ENCODE peak calls at places on chromosome X, in four cellular contexts. B is Panc1; W is CD8-positive, alpha-beta T cell; I is foreskin keratinocyte. S is an unnamed sample.

GRCh38 chrX:53440101-53440500 is 5.9 kb upstream of the HSD17B10 start:
- DNase-seq in B (no peak), W (no peak), I (no peak), S (no peak)

GRCh38 chrX:19303216-19303880 is 40.4 kb upstream of the PDHA1 start:
- DNase-seq in B (no peak), W (no peak), I (peak; percentile 73), S (no peak)

GRCh38 chrX:64191281-64192010 is 14.1 kb downstream of the AMER1 start:
- DNase-seq in B (no peak), W (no peak), I (no peak), S (no peak)

GRCh38 chrX:133921764-133922389 is 63.5 kb downstream of the GPC3 start:
- DNase-seq in B (peak; percentile 12), W (no peak), I (no peak), S (no peak)

GRCh38 chrX:27186671-27187070 is 276.5 kb downstream of the PPP4R3C start:
- DNase-seq in B (peak; percentile 24), W (no peak), I (peak; percentile 0), S (no peak)

GRCh38 chrX:13197961-13198761 is 121.7 kb downstream of the ATXN3L start:
- DNase-seq in B (no peak), W (no peak), I (no peak), S (no peak)

GRCh38 chrX:87697409-87697808 is 179.8 kb downstream of the KLHL4 start:
- DNase-seq in B (no peak), W (no peak), I (no peak), S (no peak)

GRCh38 chrX:111568356-111568755 is 56.9 kb downstream of the SERTM2 start:
- DNase-seq in B (no peak), W (no peak), I (no peak), S (no peak)

GRCh38 chrX:37367946-37368345 is 18.8 kb downstream of the PRRG1 start:
- DNase-seq in B (no peak), W (no peak), I (no peak), S (no peak)

GRCh38 chrX:13432776-13433605 is 113.1 kb upstream of the ATXN3L start:
- DNase-seq in B (no peak), W (no peak), I (no peak), S (no peak)

GRCh38 chrX:34956915-34957314 is 14.3 kb downstream of the FAM47B start:
- DNase-seq in B (no peak), W (no peak), I (no peak), S (no peak)

GRCh38 chrX:144709841-144710240 is 537.5 kb upstream of the SPANXN1 start:
- DNase-seq in B (no peak), W (no peak), I (no peak), S (no peak)

GRCh38 chrX:53831662-53832635 is 145.4 kb upstream of the HUWE1 start:
- DNase-seq in B (no peak), W (peak; percentile 9), I (peak; percentile 3), S (no peak)

GRCh38 chrX:118847676-118848075 is 24.1 kb downstream of the ZCCHC12 start:
- DNase-seq in B (peak; percentile 53), W (no peak), I (no peak), S (no peak)

GRCh38 chrX:16786791-16787735 is 797 bp downstream of the TXLNG start:
- DNase-seq in B (no peak), W (peak; percentile 10), I (no peak), S (no peak)

GRCh38 chrX:139204903-139205667 is 325.5 kb upstream of the F9 start:
- DNase-seq in B (no peak), W (no peak), I (no peak), S (no peak)

GRCh38 chrX:45889471-45889870 is 655.8 kb downstream of the ZNF674 start:
- DNase-seq in B (no peak), W (no peak), I (no peak), S (no peak)

GRCh38 chrX:110036162-110037033 is 33.5 kb downstream of the TMEM164 start:
- DNase-seq in B (no peak), W (no peak), I (no peak), S (no peak)

DNA sequence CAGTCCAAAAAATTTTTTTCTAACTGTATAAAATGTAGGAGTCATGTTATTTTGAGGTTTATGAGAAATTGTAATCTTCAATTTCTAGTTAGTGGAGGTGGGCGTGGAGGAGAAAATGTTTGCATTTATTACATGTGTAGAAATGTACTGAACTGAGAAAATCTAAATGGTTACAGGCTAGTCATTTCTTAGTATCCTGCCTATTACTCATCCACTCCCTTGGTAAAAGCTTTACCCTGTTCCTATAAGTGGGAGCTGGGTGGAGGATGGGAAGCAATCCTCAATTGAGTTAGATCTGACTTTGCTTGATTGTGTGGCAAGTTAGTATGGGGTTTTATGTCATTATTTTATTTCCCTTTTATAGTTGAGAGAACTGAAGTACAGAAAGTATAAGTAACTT is 73.8 kb downstream of the POLA1 start:
- DNase-seq in B (no peak), W (no peak), I (no peak), S (no peak)
- H3K27ac ChIP-seq in B (no peak overlapping the region), W (no peak overlapping the region), I (no peak overlapping the region), S (no peak overlapping the region)

GRCh38 chrX:10569946-10570345 is 50.4 kb downstream of the MID1 start:
- DNase-seq in B (no peak), W (no peak), I (no peak), S (no peak)

GRCh38 chrX:10566726-10567097 is 53.7 kb downstream of the MID1 start:
- DNase-seq in B (no peak), W (no peak), I (no peak), S (no peak)

GRCh38 chrX:10567136-10567535 is 53.2 kb downstream of the MID1 start:
- DNase-seq in B (no peak), W (no peak), I (no peak), S (no peak)

GRCh38 chrX:10568428-10568827 is 52.0 kb downstream of the MID1 start:
- DNase-seq in B (no peak), W (no peak), I (no peak), S (no peak)

DNA sequence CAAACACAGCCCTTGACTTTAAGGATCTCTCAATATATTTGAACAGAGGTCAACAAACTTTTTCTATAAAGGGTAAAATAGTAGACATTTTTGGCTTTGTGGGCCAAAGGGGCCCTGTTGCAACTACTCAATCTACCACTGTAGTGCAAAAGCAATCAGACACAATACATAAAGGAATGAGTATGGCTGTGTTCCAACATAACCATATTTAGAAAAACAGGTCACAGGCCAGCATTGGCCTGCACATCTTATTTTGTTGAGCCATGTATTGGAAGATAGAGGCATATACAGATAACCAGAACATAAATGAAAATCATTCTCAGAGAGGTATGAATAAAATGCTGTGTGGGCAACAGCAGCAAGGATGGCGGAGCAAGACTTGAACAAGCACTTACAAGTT is 49.8 kb downstream of the MID1 start:
- DNase-seq in B (no peak), W (no peak), I (no peak), S (no peak)
- H3K27ac ChIP-seq in B (no peak overlapping the region), W (no peak overlapping the region), I (no peak overlapping the region), S (no peak overlapping the region)

GRCh38 chrX:8684201-8684600 is 47.7 kb downstream of the ANOS1 start:
- DNase-seq in B (no peak), W (no peak), I (no peak), S (no peak)

DNA sequence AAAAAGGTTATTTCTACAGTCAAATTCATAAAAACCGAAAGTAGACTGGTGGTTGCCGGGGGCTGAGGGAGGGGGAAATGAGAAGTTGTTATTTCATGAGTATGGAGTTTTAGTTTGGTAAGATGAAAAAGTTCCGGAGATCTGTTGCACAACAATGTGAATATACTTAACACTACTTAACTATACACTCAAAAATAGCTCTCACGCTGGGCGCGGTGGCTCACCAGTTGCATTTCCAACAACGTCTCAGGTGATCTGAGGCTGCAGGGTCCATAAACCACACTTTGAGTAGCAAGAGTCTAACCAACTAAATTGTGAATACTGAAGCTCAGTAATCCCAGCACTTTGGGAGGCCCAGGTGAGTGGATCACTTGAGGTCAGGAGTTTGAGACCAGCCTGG is 52.4 kb downstream of the ANOS1 start:
- DNase-seq in B (no peak), W (no peak), I (no peak), S (no peak)
- H3K27ac ChIP-seq in B (no peak overlapping the region), W (no peak overlapping the region), I (no peak overlapping the region), S (no peak overlapping the region)

DNA sequence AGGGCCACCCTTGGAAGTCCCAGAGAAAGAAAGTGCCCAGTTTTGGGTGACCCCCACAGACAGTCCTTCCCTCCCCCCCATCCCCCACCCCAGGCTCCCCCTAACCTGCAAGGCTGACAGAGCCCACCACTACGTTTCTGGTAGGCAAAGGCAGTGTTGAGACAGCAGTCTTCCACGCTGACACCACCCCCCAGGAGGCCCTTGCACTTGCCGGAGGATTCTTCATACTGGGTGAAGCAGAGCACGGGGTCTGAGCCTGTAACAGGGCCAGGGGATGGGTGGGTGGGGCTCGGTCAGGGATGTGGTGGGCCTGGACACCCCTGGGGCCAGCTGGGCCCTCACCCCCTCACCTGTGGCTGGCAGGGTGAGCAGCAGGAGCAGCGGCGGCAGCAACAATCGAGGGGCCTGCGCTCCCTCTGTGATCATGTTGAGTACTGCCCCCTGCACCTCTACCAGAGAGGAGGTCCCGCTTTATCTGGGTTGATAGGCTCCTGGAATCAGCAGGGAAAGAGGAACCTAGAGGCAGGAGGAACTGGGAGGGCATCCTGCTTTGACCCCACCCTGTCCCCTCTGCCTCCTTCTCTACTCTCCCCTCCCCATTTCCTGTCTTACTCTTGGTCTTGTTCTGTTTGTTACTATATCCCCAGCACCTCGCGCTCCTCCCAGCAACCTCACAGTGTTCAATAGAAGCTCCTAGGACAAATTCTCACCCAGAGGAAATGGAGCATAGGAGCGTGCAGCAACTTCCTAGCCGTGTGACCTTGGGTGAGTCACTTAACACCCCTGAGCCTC is at the start of gene CFP:
- DNase-seq in B (no peak), W (no peak), I (no peak), S (no peak)
- H3K27ac ChIP-seq in B (no peak within 1 kb of the TSS), W (peak within 1 kb of the TSS; percentile 24), I (no peak within 1 kb of the TSS), S (no peak within 1 kb of the TSS)

DNA sequence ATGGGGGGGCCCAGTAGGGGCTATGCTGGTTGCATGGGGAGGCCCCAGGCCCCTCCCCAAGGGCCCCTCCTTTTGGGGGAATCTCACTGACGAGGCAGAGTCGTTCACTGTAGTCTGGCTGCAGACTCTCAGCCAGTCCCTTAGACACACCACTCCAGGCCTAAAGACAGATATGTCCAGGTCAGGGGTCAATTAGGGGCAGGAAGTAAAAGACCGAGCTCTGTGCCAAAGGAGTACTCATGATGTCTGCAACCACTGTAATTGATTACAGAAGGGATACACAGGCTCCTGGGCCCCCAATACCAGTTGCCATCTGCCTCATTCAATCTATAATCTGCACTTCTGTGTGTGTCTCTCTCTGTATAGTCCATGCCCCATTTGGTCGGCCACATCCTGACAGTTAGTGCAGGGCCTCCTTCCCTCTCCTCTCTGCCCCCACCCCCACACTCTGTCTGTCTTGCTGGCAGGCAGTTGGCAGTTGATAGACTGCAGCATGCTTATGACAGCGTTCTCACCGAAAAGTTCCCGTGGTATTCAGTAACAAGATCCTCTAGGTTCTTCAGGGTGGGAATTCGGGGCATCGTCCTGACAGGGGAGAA is 1.3 kb upstream of the CXorf65 start:
- DNase-seq in B (no peak), W (no peak), I (no peak), S (no peak)
- H3K27ac ChIP-seq in B (no peak overlapping the region), W (peak overlapping the region; percentile 52), I (no peak overlapping the region), S (no peak overlapping the region)

GRCh38 chrX:153929576-153929975 is 3.5 kb upstream of the ARHGAP4 start:
- DNase-seq in B (no peak), W (no peak), I (no peak), S (no peak)
- H3K27ac ChIP-seq in B (peak overlapping the region; percentile 79), W (no peak overlapping the region), I (no peak overlapping the region), S (no peak overlapping the region)